ENCODE peak calls at places on chromosomes 2 and 18, in five cellular contexts. One of them, this sample, is unnamed.

GRCh38 chr18:22385718-22386117 is 32.0 kb downstream of the CTAGE1 start:
- DNase-seq in bronchial epithelial cell: peak; percentile 97
- DNase-seq in psoas muscle: no peak
- DNase-seq in T-helper 1 cell: no peak
- DNase-seq in hypothalamus: no peak
- DNase-seq in this sample: no peak

GRCh38 chr18:49645836-49646235 is 84.0 kb downstream of the LIPG start:
- DNase-seq in hypothalamus: no peak
- DNase-seq in T-helper 1 cell: no peak
- DNase-seq in bronchial epithelial cell: no peak
- DNase-seq in psoas muscle: peak; percentile 82
- DNase-seq in this sample: peak; percentile 82

GRCh38 chr2:49801898-49802297 is 647.6 kb upstream of the FSHR start:
- DNase-seq in T-helper 1 cell: no peak
- DNase-seq in hypothalamus: no peak
- DNase-seq in bronchial epithelial cell: no peak
- DNase-seq in psoas muscle: no peak
- DNase-seq in this sample: no peak

GRCh38 chr18:45793295-45793965 is 32.0 kb upstream of the SIGLEC15 start:
- DNase-seq in hypothalamus: no peak
- DNase-seq in bronchial epithelial cell: peak; percentile 100
- DNase-seq in T-helper 1 cell: no peak
- DNase-seq in psoas muscle: no peak
- DNase-seq in this sample: no peak

GRCh38 chr2:216159161-216159560 is 50.0 kb downstream of the XRCC5 start:
- DNase-seq in bronchial epithelial cell: no peak
- DNase-seq in psoas muscle: no peak
- DNase-seq in T-helper 1 cell: no peak
- DNase-seq in hypothalamus: no peak
- DNase-seq in this sample: no peak

GRCh38 chr2:225041871-225042799 is at the start of gene DOCK10:
- DNase-seq in psoas muscle: peak; percentile 59
- DNase-seq in hypothalamus: peak; percentile 53
- DNase-seq in bronchial epithelial cell: no peak
- DNase-seq in T-helper 1 cell: peak; percentile 17
- DNase-seq in this sample: peak; percentile 69

GRCh38 chr2:17076535-17076934 is 410.9 kb upstream of the CYRIA start:
- DNase-seq in psoas muscle: no peak
- DNase-seq in bronchial epithelial cell: no peak
- DNase-seq in hypothalamus: no peak
- DNase-seq in T-helper 1 cell: no peak
- DNase-seq in this sample: no peak

GRCh38 chr2:11861044-11861443 is 114.6 kb downstream of the LPIN1 start:
- DNase-seq in hypothalamus: no peak
- DNase-seq in T-helper 1 cell: no peak
- DNase-seq in bronchial epithelial cell: no peak
- DNase-seq in psoas muscle: no peak
- DNase-seq in this sample: no peak

GRCh38 chr2:109031481-109032228 is 42.6 kb upstream of the EDAR start:
- DNase-seq in T-helper 1 cell: peak; percentile 40
- DNase-seq in bronchial epithelial cell: peak; percentile 22
- DNase-seq in psoas muscle: peak; percentile 58
- DNase-seq in hypothalamus: no peak
- DNase-seq in this sample: peak; percentile 72

GRCh38 chr2:115165529-115166109 is 723.2 kb downstream of the DPP10 start:
- DNase-seq in hypothalamus: no peak
- DNase-seq in T-helper 1 cell: no peak
- DNase-seq in psoas muscle: no peak
- DNase-seq in bronchial epithelial cell: peak; percentile 38
- DNase-seq in this sample: no peak

GRCh38 chr2:182763311-182763912 is 47.4 kb downstream of the DNAJC10 start:
- DNase-seq in psoas muscle: no peak
- DNase-seq in T-helper 1 cell: no peak
- DNase-seq in hypothalamus: no peak
- DNase-seq in bronchial epithelial cell: peak; percentile 48
- DNase-seq in this sample: no peak

GRCh38 chr2:79910643-79911042 is 393.9 kb downstream of the LRRTM1 start:
- DNase-seq in psoas muscle: no peak
- DNase-seq in hypothalamus: no peak
- DNase-seq in T-helper 1 cell: no peak
- DNase-seq in bronchial epithelial cell: no peak
- DNase-seq in this sample: no peak

GRCh38 chr2:46643951-46644350 is 164.6 kb downstream of the TMEM247 start:
- DNase-seq in hypothalamus: no peak
- DNase-seq in T-helper 1 cell: no peak
- DNase-seq in bronchial epithelial cell: peak; percentile 85
- DNase-seq in psoas muscle: no peak
- DNase-seq in this sample: no peak

GRCh38 chr2:127330753-127331152 is 36.8 kb upstream of the ERCC3 start:
- DNase-seq in psoas muscle: no peak
- DNase-seq in bronchial epithelial cell: no peak
- DNase-seq in hypothalamus: no peak
- DNase-seq in T-helper 1 cell: no peak
- DNase-seq in this sample: no peak

GRCh38 chr2:210548031-210548430 is 8.4 kb upstream of the CPS1 start:
- DNase-seq in psoas muscle: no peak
- DNase-seq in bronchial epithelial cell: no peak
- DNase-seq in T-helper 1 cell: no peak
- DNase-seq in hypothalamus: no peak
- DNase-seq in this sample: no peak

GRCh38 chr2:20633794-20634259 is 17.1 kb downstream of the HS1BP3 start:
- DNase-seq in hypothalamus: no peak
- DNase-seq in bronchial epithelial cell: peak; percentile 35
- DNase-seq in psoas muscle: peak; percentile 66
- DNase-seq in T-helper 1 cell: no peak
- DNase-seq in this sample: peak; percentile 76

GRCh38 chr2:127064642-127065250 is 42.2 kb downstream of the BIN1 start:
- DNase-seq in T-helper 1 cell: no peak
- DNase-seq in bronchial epithelial cell: peak; percentile 94
- DNase-seq in psoas muscle: peak; percentile 98
- DNase-seq in hypothalamus: no peak
- DNase-seq in this sample: peak; percentile 94

GRCh38 chr2:32011566-32011960 is 755 bp upstream of the MEMO1 start:
- DNase-seq in psoas muscle: no peak
- DNase-seq in hypothalamus: no peak
- DNase-seq in T-helper 1 cell: no peak
- DNase-seq in bronchial epithelial cell: no peak
- DNase-seq in this sample: no peak

GRCh38 chr18:58325521-58325908 is 281.5 kb downstream of the NEDD4L start:
- DNase-seq in T-helper 1 cell: no peak
- DNase-seq in hypothalamus: no peak
- DNase-seq in psoas muscle: no peak
- DNase-seq in bronchial epithelial cell: no peak
- DNase-seq in this sample: no peak

GRCh38 chr18:57427429-57428181 is 7.6 kb upstream of the ONECUT2 start:
- DNase-seq in psoas muscle: no peak
- DNase-seq in bronchial epithelial cell: no peak
- DNase-seq in hypothalamus: no peak
- DNase-seq in T-helper 1 cell: no peak
- DNase-seq in this sample: no peak

GRCh38 chr2:53740170-53740569 is 27.4 kb upstream of the CHAC2 start:
- DNase-seq in bronchial epithelial cell: peak; percentile 28
- DNase-seq in psoas muscle: no peak
- DNase-seq in hypothalamus: no peak
- DNase-seq in T-helper 1 cell: no peak
- DNase-seq in this sample: no peak

GRCh38 chr2:1644427-1644826 is 99.9 kb downstream of the PXDN start:
- DNase-seq in psoas muscle: peak; percentile 12
- DNase-seq in bronchial epithelial cell: no peak
- DNase-seq in T-helper 1 cell: no peak
- DNase-seq in hypothalamus: no peak
- DNase-seq in this sample: no peak

GRCh38 chr2:20661981-20662937 is 4.7 kb upstream of the GDF7 start:
- DNase-seq in bronchial epithelial cell: no peak
- DNase-seq in psoas muscle: no peak
- DNase-seq in T-helper 1 cell: no peak
- DNase-seq in hypothalamus: no peak
- DNase-seq in this sample: peak; percentile 41

GRCh38 chr18:32759768-32760167 is 13.1 kb downstream of the KLHL14 start:
- DNase-seq in psoas muscle: no peak
- DNase-seq in T-helper 1 cell: no peak
- DNase-seq in bronchial epithelial cell: no peak
- DNase-seq in hypothalamus: no peak
- DNase-seq in this sample: no peak

GRCh38 chr2:217914878-217915277 is 87.9 kb downstream of the TNS1 start:
- DNase-seq in psoas muscle: peak; percentile 47
- DNase-seq in bronchial epithelial cell: no peak
- DNase-seq in T-helper 1 cell: no peak
- DNase-seq in hypothalamus: no peak
- DNase-seq in this sample: peak; percentile 48

GRCh38 chr2:100909571-100909970 is 89.6 kb downstream of the NPAS2 start:
- DNase-seq in psoas muscle: no peak
- DNase-seq in T-helper 1 cell: no peak
- DNase-seq in hypothalamus: no peak
- DNase-seq in bronchial epithelial cell: no peak
- DNase-seq in this sample: no peak

GRCh38 chr2:177753682-177754475 is 318.7 kb downstream of the PDE11A start:
- DNase-seq in T-helper 1 cell: no peak
- DNase-seq in hypothalamus: peak; percentile 6
- DNase-seq in bronchial epithelial cell: peak; percentile 50
- DNase-seq in psoas muscle: peak; percentile 85
- DNase-seq in this sample: peak; percentile 85

GRCh38 chr18:26648509-26649192 is 100.3 kb upstream of the KCTD1 start:
- DNase-seq in bronchial epithelial cell: no peak
- DNase-seq in psoas muscle: no peak
- DNase-seq in hypothalamus: no peak
- DNase-seq in T-helper 1 cell: no peak
- DNase-seq in this sample: no peak

GRCh38 chr2:30761226-30761625 is 46.0 kb downstream of the CAPN13 start:
- DNase-seq in bronchial epithelial cell: no peak
- DNase-seq in T-helper 1 cell: no peak
- DNase-seq in hypothalamus: no peak
- DNase-seq in psoas muscle: no peak
- DNase-seq in this sample: no peak

GRCh38 chr18:46097853-46098615 is at the start of gene ATP5F1A:
- DNase-seq in psoas muscle: peak; percentile 93
- DNase-seq in hypothalamus: peak; percentile 79
- DNase-seq in bronchial epithelial cell: peak; percentile 65
- DNase-seq in T-helper 1 cell: peak; percentile 73
- DNase-seq in this sample: peak; percentile 94

GRCh38 chr18:25047983-25048382 is 304.0 kb downstream of the ZNF521 start:
- DNase-seq in psoas muscle: no peak
- DNase-seq in bronchial epithelial cell: no peak
- DNase-seq in T-helper 1 cell: no peak
- DNase-seq in hypothalamus: no peak
- DNase-seq in this sample: no peak

GRCh38 chr2:237705225-237705524 is 77.8 kb downstream of the LRRFIP1 start:
- DNase-seq in hypothalamus: no peak
- DNase-seq in psoas muscle: no peak
- DNase-seq in bronchial epithelial cell: no peak
- DNase-seq in T-helper 1 cell: no peak
- DNase-seq in this sample: no peak

GRCh38 chr2:172256886-172257285 is 154.2 kb upstream of the DLX2 start:
- DNase-seq in hypothalamus: no peak
- DNase-seq in bronchial epithelial cell: no peak
- DNase-seq in T-helper 1 cell: no peak
- DNase-seq in psoas muscle: no peak
- DNase-seq in this sample: no peak

GRCh38 chr18:24530630-24531111 is 70.2 kb downstream of the HRH4 start:
- DNase-seq in bronchial epithelial cell: peak; percentile 20
- DNase-seq in hypothalamus: no peak
- DNase-seq in psoas muscle: no peak
- DNase-seq in T-helper 1 cell: no peak
- DNase-seq in this sample: no peak

GRCh38 chr2:101327863-101328394 is 19.4 kb upstream of the RNF149 start:
- DNase-seq in psoas muscle: no peak
- DNase-seq in hypothalamus: no peak
- DNase-seq in bronchial epithelial cell: peak; percentile 100
- DNase-seq in T-helper 1 cell: no peak
- DNase-seq in this sample: no peak

GRCh38 chr2:240956161-240956934 is 42.1 kb upstream of the SNED1 start:
- DNase-seq in psoas muscle: no peak
- DNase-seq in bronchial epithelial cell: no peak
- DNase-seq in hypothalamus: no peak
- DNase-seq in T-helper 1 cell: no peak
- DNase-seq in this sample: no peak

GRCh38 chr2:237979331-237979730 is 12.5 kb downstream of the UBE2F start:
- DNase-seq in bronchial epithelial cell: no peak
- DNase-seq in T-helper 1 cell: no peak
- DNase-seq in hypothalamus: no peak
- DNase-seq in psoas muscle: no peak
- DNase-seq in this sample: no peak

GRCh38 chr2:178225011-178225817 is 30.9 kb downstream of the OSBPL6 start:
- DNase-seq in psoas muscle: no peak
- DNase-seq in hypothalamus: no peak
- DNase-seq in T-helper 1 cell: no peak
- DNase-seq in bronchial epithelial cell: no peak
- DNase-seq in this sample: no peak

GRCh38 chr2:171703574-171704347 is 16.5 kb downstream of the DYNC1I2 start:
- DNase-seq in T-helper 1 cell: no peak
- DNase-seq in psoas muscle: no peak
- DNase-seq in hypothalamus: no peak
- DNase-seq in bronchial epithelial cell: peak; percentile 55
- DNase-seq in this sample: no peak

This sample was measured in Right ventricle myocardium inferior.